ENCODE peak calls at places on chromosomes 5 and 9, in five cellular contexts. Q is GM23338, F is PC-3, U is HCT116, J is PC-9. X is an unnamed sample.
A peak's percentile ranks its signal among the peaks of the same experiment; 100 is the strongest.

GRCh38 chr5:111493031-111493430 is 19.3 kb downstream of the STARD4 start:
- DNase-seq in Q (no peak), F (no peak), U (no peak), J (no peak), X (no peak)

GRCh38 chr5:157827429-157827828 is 31.5 kb downstream of the CLINT1 start:
- DNase-seq in Q (no peak), F (no peak), U (no peak), J (no peak), X (no peak)

GRCh38 chr9:22144226-22144625 is 135.1 kb upstream of the CDKN2B start:
- DNase-seq in Q (no peak), F (peak; percentile 70), U (no peak), J (no peak), X (no peak)

GRCh38 chr9:6646028-6646636 is 603 bp upstream of the GLDC start:
- DNase-seq in Q (no peak), F (peak; percentile 17), U (no peak), J (no peak), X (no peak)

GRCh38 chr5:111689576-111689975 is 67.4 kb downstream of the NREP start:
- DNase-seq in Q (no peak), F (no peak), U (no peak), J (no peak), X (no peak)

GRCh38 chr5:86806206-86806605 is 188.5 kb downstream of the COX7C start:
- DNase-seq in Q (no peak), F (peak; percentile 22), U (no peak), J (no peak), X (no peak)

GRCh38 chr5:59134770-59135169 is 551.9 kb downstream of the RAB3C start:
- DNase-seq in Q (no peak), F (no peak), U (no peak), J (no peak), X (no peak)

GRCh38 chr5:175686396-175686795 is 28.5 kb downstream of the HRH2 start:
- DNase-seq in Q (no peak), F (no peak), U (no peak), J (no peak), X (no peak)

GRCh38 chr5:140142246-140142645 is 16.5 kb downstream of the IGIP start:
- DNase-seq in Q (no peak), F (no peak), U (no peak), J (no peak), X (no peak)

GRCh38 chr5:177491429-177491945 is 5.9 kb downstream of the PDLIM7 start:
- DNase-seq in Q (peak; percentile 94), F (peak; percentile 38), U (no peak), J (no peak), X (peak; percentile 58)

GRCh38 chr9:136720251-136720886 is 8.0 kb downstream of the DIPK1B start:
- DNase-seq in Q (no peak), F (no peak), U (no peak), J (no peak), X (no peak)

GRCh38 chr5:158883502-158883901 is 216.2 kb downstream of the EBF1 start:
- DNase-seq in Q (no peak), F (no peak), U (no peak), J (no peak), X (no peak)

GRCh38 chr9:127216888-127217217 is 47.7 kb upstream of the GARNL3 start:
- DNase-seq in Q (no peak), F (no peak), U (no peak), J (no peak), X (no peak)

GRCh38 chr5:55675119-55675518 is 37.0 kb downstream of the SLC38A9 start:
- DNase-seq in Q (no peak), F (no peak), U (no peak), J (no peak), X (no peak)

GRCh38 chr5:127053049-127053448 is 20.3 kb downstream of the C5orf63 start:
- DNase-seq in Q (no peak), F (no peak), U (no peak), J (no peak), X (no peak)

GRCh38 chr9:126617003-126617739 is 3.4 kb downstream of the LMX1B start:
- DNase-seq in Q (peak; percentile 20), F (no peak), U (no peak), J (no peak), X (no peak)

GRCh38 chr9:91416086-91416712 is 7.4 kb downstream of the NFIL3 start:
- DNase-seq in Q (no peak), F (peak; percentile 57), U (no peak), J (peak; percentile 60), X (no peak)

GRCh38 chr9:3528466-3528865 is 2.7 kb upstream of the RFX3 start:
- DNase-seq in Q (no peak), F (no peak), U (no peak), J (no peak), X (peak; percentile 30)

GRCh38 chr5:84383816-84384603 is 670 bp downstream of the EDIL3 start:
- DNase-seq in Q (peak; percentile 94), F (peak; percentile 53), U (no peak), J (peak; percentile 39), X (no peak)

GRCh38 chr9:123893146-123893545 is 36.8 kb downstream of the DENND1A start:
- DNase-seq in Q (peak; percentile 50), F (no peak), U (no peak), J (no peak), X (no peak)

GRCh38 chr9:136582977-136583735 is 37.3 kb upstream of the NOTCH1 start:
- DNase-seq in Q (no peak), F (no peak), U (no peak), J (no peak), X (no peak)

GRCh38 chr5:102794677-102795331 is 39.7 kb downstream of the PAM start:
- DNase-seq in Q (peak; percentile 62), F (peak; percentile 56), U (no peak), J (no peak), X (no peak)

GRCh38 chr5:132766020-132766805 is 10.8 kb downstream of the SEPTIN8 start:
- DNase-seq in Q (no peak), F (no peak), U (no peak), J (no peak), X (no peak)

GRCh38 chr5:132766806-132767055 is 10.3 kb downstream of the SEPTIN8 start:
- DNase-seq in Q (no peak), F (no peak), U (no peak), J (no peak), X (no peak)

GRCh38 chr5:132764671-132765070 is 12.4 kb downstream of the SEPTIN8 start:
- DNase-seq in Q (no peak), F (no peak), U (no peak), J (no peak), X (no peak)

GRCh38 chr5:132764051-132764450 is 13.0 kb downstream of the SEPTIN8 start:
- DNase-seq in Q (no peak), F (no peak), U (no peak), J (no peak), X (no peak)

DNA sequence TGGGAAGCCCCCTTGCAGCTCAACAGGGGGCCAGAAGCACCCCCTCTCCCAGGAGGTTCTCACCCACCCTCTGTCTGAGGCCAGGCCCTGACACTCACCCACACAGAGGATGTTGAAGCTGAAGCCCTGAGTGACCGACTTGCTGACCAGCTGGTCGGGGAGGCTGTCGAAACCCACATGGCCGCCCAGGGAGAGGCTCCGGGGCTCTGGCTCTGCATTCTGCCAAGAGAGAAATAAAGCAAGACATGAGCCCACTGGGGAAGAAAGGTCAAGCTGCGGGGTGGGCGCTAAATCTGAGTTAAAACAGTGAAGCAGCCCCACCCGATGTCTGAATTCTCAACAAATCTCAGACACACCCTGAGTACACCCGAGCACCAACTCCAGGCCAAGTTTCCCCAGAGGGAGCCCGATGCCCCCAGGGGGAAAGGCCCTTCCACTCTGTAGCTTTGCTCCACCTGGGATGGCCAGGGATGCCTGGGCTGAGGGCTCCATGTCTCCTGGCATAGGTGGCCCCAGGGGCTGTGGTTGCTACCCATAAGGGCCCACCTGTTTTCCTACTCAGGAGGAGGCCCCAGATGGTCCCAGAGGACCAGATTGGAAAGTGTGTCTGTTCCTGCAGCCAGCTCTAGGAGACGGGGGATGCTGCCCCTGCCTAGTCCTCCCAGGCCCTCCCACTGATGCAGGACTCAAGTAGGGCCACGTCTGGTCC is 11.6 kb downstream of the SEPTIN8 start:
- DNase-seq in Q (no peak), F (no peak), U (no peak), J (no peak), X (no peak)
- H3K36me3 ChIP-seq in Q (no peaks in the 10 kb centered on the region), F (no peaks in the 10 kb centered on the region), U (peaks cover 4% of the 10 kb centered on the region), J (no peaks in the 10 kb centered on the region), X (no peaks in the 10 kb centered on the region)

GRCh38 chr9:99383536-99383935 is 161.5 kb downstream of the SEC61B start:
- DNase-seq in Q (no peak), F (no peak), U (no peak), J (no peak), X (no peak)

GRCh38 chr9:99389087-99390033 is 167.3 kb downstream of the SEC61B start:
- DNase-seq in Q (no peak), F (peak; percentile 7), U (no peak), J (no peak), X (no peak)

GRCh38 chr9:99385215-99385614 is 163.1 kb downstream of the SEC61B start:
- DNase-seq in Q (no peak), F (no peak), U (no peak), J (no peak), X (no peak)

GRCh38 chr9:99387416-99387815 is 165.3 kb downstream of the SEC61B start:
- DNase-seq in Q (no peak), F (no peak), U (no peak), J (no peak), X (no peak)

DNA sequence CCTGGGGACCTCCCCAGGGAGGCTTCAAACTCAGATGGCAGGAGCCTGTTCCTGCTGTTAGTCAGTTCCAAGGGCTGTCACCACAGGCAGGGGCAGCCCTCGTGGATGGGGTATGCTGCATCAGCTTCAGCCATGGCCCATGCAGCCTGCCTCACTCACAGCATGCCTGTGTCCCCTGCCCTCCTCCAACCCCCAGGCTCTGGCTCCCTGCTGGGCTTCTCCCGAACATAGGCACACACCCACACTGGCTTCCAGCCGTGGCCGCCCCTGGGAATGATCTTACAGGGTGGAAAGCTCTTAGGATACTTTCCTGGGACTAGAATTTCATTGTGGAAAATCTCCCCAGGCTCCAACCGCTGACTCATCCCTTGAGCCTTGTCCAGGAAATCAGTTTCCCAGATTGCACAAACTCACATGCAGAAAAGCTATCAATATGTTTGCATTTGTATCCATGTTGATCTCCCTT is 163.8 kb downstream of the SEC61B start:
- DNase-seq in Q (no peak), F (no peak), U (peak; percentile 22), J (no peak), X (no peak)
- H3K9me2 ChIP-seq in Q (no peaks in the 10 kb centered on the region), F (no peaks in the 10 kb centered on the region), U (no peaks in the 10 kb centered on the region), J (no peaks in the 10 kb centered on the region), X (no peaks in the 10 kb centered on the region)

DNA sequence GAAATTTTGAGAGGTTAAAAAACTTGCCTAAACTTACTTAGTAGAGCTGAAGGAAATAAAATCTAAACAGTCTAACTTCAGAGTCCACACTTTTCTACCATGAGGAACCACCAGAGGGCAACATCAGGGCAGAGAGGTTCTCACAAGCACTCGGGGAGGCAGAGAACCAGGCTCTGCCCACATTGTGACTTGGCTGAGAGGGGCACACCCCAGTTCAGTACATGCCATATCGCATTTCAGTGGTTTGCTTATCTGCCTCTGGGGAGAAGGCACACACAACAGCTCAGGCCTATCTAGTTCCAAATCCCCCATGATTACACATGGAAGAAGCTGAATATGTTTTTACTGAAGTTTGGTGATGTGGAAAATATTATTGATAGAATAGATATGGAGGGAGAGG is 49.2 kb downstream of the EQTN start:
- DNase-seq in Q (peak; percentile 82), F (peak; percentile 63), U (peak; percentile 43), J (peak; percentile 47), X (peak; percentile 23)
- TF ChIP-seq CTCF in Q (peak; percentile 81), F (peak; percentile 72), U (peak; percentile 78), J (peak; percentile 64), X (peak; percentile 78)

DNA sequence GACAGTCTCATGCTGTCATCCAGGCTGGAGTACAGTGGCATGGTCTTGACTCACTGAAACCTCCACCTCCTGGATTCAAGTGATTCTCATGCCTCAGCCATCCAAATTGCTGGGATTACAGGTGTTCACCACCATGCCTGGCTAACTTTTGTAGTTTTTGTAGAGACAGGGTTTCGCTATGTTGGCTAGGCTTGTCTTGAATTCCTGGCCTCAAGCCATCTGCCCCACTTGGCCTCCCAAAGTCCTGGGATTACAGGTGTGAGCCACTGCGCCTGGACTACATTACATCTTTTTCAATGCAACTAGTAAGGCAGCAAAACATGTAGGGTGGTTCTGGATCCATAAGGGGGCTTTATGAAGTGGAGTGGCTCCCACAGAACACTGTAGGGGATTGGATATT is 29.6 kb upstream of the RASGEF1C start:
- DNase-seq in Q (no peak), F (no peak), U (no peak), J (no peak), X (no peak)
- H3K36me3 ChIP-seq in Q (peaks cover 11% of the 10 kb centered on the region), F (peaks cover 26% of the 10 kb centered on the region), U (peaks cover 24% of the 10 kb centered on the region), J (peaks cover 25% of the 10 kb centered on the region), X (peaks cover 90% of the 10 kb centered on the region)

X was measured in OCI-LY7.